ENCODE peak calls at places on chromosomes 6 and 20, in eight cellular contexts. H, G, I, M, Y, D, Z and O are unnamed samples.

GRCh38 chr20:3749689-3750639 is 17.5 kb downstream of the HSPA12B start:
- DNase-seq in G (no peak), Z (peak), M (no peak), Y (no peak), D (no peak), H (no peak), I (peak), O (no peak)

GRCh38 chr6:89640804-89641203 is 2.3 kb upstream of the LYRM2 start:
- DNase-seq in H (peak), I (no peak), Z (no peak), D (no peak), G (no peak), Y (no peak), M (peak), O (no peak)

GRCh38 chr20:35994994-35995453 is 26.6 kb downstream of the CNBD2 start:
- DNase-seq in M (peak), D (peak), H (peak), Z (peak), I (peak), Y (peak), G (peak), O (peak)

GRCh38 chr6:79617521-79617941 is 13.6 kb upstream of the SH3BGRL2 start:
- DNase-seq in I (no peak), Z (no peak), M (no peak), Y (no peak), D (no peak), G (no peak), H (no peak), O (no peak)

GRCh38 chr20:50666709-50667310 is 24.5 kb downstream of the RIPOR3 start:
- DNase-seq in H (no peak), G (no peak), Y (no peak), D (no peak), I (no peak), M (no peak), Z (no peak), O (no peak)

GRCh38 chr20:4117867-4118266 is 102.5 kb upstream of the RNF24 start:
- DNase-seq in D (no peak), Y (no peak), Z (no peak), G (no peak), M (no peak), I (no peak), H (no peak), O (no peak)

GRCh38 chr20:50136822-50137599 is 16.5 kb downstream of the PEDS1 start:
- DNase-seq in Z (no peak), H (no peak), D (no peak), M (peak), I (no peak), G (no peak), Y (no peak), O (no peak)

GRCh38 chr6:126947070-126947469 is 171.4 kb upstream of the RSPO3 start:
- DNase-seq in H (no peak), D (no peak), M (no peak), Z (no peak), Y (peak), I (no peak), G (no peak), O (no peak)

GRCh38 chr6:18551228-18551627 is 164.1 kb downstream of the RNF144B start:
- DNase-seq in I (no peak), M (peak), G (no peak), Y (no peak), Z (no peak), D (no peak), H (no peak), O (no peak)

GRCh38 chr20:61808497-61808896 is 257.2 kb downstream of the TAF4 start:
- DNase-seq in Y (no peak), D (no peak), H (no peak), Z (no peak), M (no peak), G (no peak), I (peak), O (no peak)

GRCh38 chr6:156778615-156779205 is 1.5 kb downstream of the ARID1B start:
- DNase-seq in G (no peak), D (peak), I (peak), Z (peak), H (no peak), M (peak), Y (peak), O (no peak)

GRCh38 chr6:29624520-29624961 is 8.4 kb downstream of the GABBR1 start:
- DNase-seq in D (no peak), Z (no peak), M (no peak), I (no peak), G (no peak), Y (no peak), H (no peak), O (no peak)

GRCh38 chr6:168037242-168037641 is 39.8 kb downstream of the KIF25 start:
- DNase-seq in G (no peak), H (no peak), M (no peak), I (no peak), Y (no peak), Z (no peak), D (no peak), O (no peak)

GRCh38 chr6:46507426-46507825 is 16.2 kb upstream of the RCAN2 start:
- DNase-seq in I (no peak), Z (no peak), H (no peak), G (no peak), M (no peak), Y (no peak), D (no peak), O (no peak)

GRCh38 chr20:34110025-34111013 is 1.7 kb downstream of the EIF2S2 start:
- DNase-seq in Z (no peak), H (peak), D (no peak), M (no peak), Y (no peak), G (no peak), I (no peak), O (no peak)

GRCh38 chr6:168384045-168385038 is 56.6 kb upstream of the SMOC2 start:
- DNase-seq in M (no peak), D (no peak), Y (no peak), H (peak), G (no peak), Z (no peak), I (peak), O (no peak)

GRCh38 chr6:4727236-4727635 is 49.0 kb upstream of the CDYL start:
- DNase-seq in H (no peak), Y (no peak), G (no peak), D (no peak), Z (no peak), I (no peak), M (no peak), O (no peak)

GRCh38 chr6:105929626-105930025 is 156.5 kb upstream of the PRDM1 start:
- DNase-seq in M (no peak), H (no peak), I (no peak), Y (no peak), G (no peak), D (no peak), Z (no peak), O (no peak)

GRCh38 chr20:51661609-51662178 is 106.5 kb downstream of the ATP9A start:
- DNase-seq in Z (no peak), G (no peak), M (peak), I (no peak), Y (no peak), D (no peak), H (no peak), O (peak)

GRCh38 chr6:116280161-116280959 is 630 bp upstream of the TSPYL1 start:
- DNase-seq in D (no peak), Z (no peak), G (no peak), I (no peak), M (peak), H (no peak), Y (no peak), O (no peak)

GRCh38 chr6:157962601-157963084 is 19.0 kb upstream of the SYNJ2 start:
- DNase-seq in M (peak), Y (no peak), H (peak), Z (no peak), D (no peak), G (no peak), I (no peak), O (no peak)

GRCh38 chr20:37360515-37361115 is 14.7 kb downstream of the SRC start:
- DNase-seq in M (no peak), H (no peak), D (no peak), Z (no peak), I (no peak), Y (peak), G (no peak), O (no peak)

GRCh38 chr6:160737934-160738333 is 35.9 kb downstream of the PLG start:
- DNase-seq in H (no peak), Z (no peak), M (no peak), Y (no peak), G (no peak), I (no peak), D (no peak), O (no peak)

GRCh38 chr6:83815631-83816030 is 37.5 kb upstream of the RIPPLY2 start:
- DNase-seq in H (no peak), D (no peak), M (peak), G (no peak), Z (no peak), I (no peak), Y (no peak), O (no peak)

GRCh38 chr6:1445650-1446645 is 56.6 kb downstream of the FOXF2 start:
- DNase-seq in Z (no peak), D (no peak), G (no peak), H (no peak), M (no peak), I (no peak), Y (no peak), O (no peak)

GRCh38 chr20:18058661-18059467 is 1.1 kb upstream of the OVOL2 start:
- DNase-seq in H (no peak), M (no peak), Y (peak), I (peak), D (no peak), G (no peak), Z (no peak), O (no peak)

GRCh38 chr6:17890309-17890708 is 97.1 kb downstream of the KIF13A start:
- DNase-seq in Y (no peak), M (no peak), D (no peak), I (no peak), G (no peak), H (no peak), Z (no peak), O (no peak)

GRCh38 chr6:4930025-4930692 is 73.7 kb downstream of the RPP40 start:
- DNase-seq in Y (no peak), H (no peak), I (no peak), D (no peak), M (no peak), Z (no peak), G (no peak), O (no peak)